ENCODE peak calls at places on chromosomes 3 and 15, in ten cellular contexts. Q is left cardiac atrium; S is stimulated activated effector memory CD8-positive, alpha-beta T cell treated with anti-CD3 and anti-CD28 coated beads, Interleukin-12 subunit alpha, Interleukin-12 subunit beta, amount 100 ng/mL, for 72 hours; Y is CD8-positive, alpha-beta T cell; C is T-cell; K is gastroesophageal sphincter; G is activated T-cell treated with anti-CD3 and anti-CD28 coated beads, Interleukin-2, amount 50 U/mL, for 4 hours; L is stimulated activated naive CD8-positive, alpha-beta T cell treated with anti-CD3 and anti-CD28 coated beads, Interleukin-15, Interleukin-2, amounts not matched to agents 100 U/mL and 50 U/mL, for 24 hours; I is right cardiac atrium; U is right lobe of liver. W is an unnamed sample.

GRCh38 chr3:46844397-46844796 is 18.8 kb downstream of the MYL3 start:
- ATAC-seq in Q (no peak), C (no peak), S (no peak), Y (no peak), I (no peak), K (no peak), U (no peak), G (no peak), L (no peak), W (no peak)

GRCh38 chr15:90295270-90295648 is 29.8 kb downstream of the NGRN start:
- ATAC-seq in Q (no peak), I (peak), C (no peak), K (no peak), S (no peak), U (no peak), G (no peak), L (no peak), Y (no peak), W (no peak)

GRCh38 chr3:143548449-143548848 is 299.8 kb downstream of the SLC9A9 start:
- ATAC-seq in Y (no peak), I (no peak), G (no peak), K (no peak), C (no peak), U (no peak), S (no peak), L (no peak), Q (no peak), W (no peak)

GRCh38 chr3:122410639-122411038 is 5.2 kb downstream of the WDR5B start:
- ATAC-seq in G (no peak), K (no peak), I (no peak), U (no peak), L (peak), S (no peak), C (no peak), Y (no peak), Q (no peak), W (no peak)

GRCh38 chr15:98382139-98382538 is 266.2 kb upstream of the IGF1R start:
- ATAC-seq in S (no peak), K (no peak), C (no peak), U (no peak), Y (no peak), L (no peak), I (no peak), Q (no peak), G (no peak), W (no peak)

GRCh38 chr3:58098531-58098930 is 90.3 kb downstream of the FLNB start:
- ATAC-seq in I (no peak), G (no peak), L (no peak), U (no peak), K (no peak), S (no peak), C (no peak), Y (no peak), Q (no peak), W (no peak)

GRCh38 chr3:13568515-13568995 is 19.6 kb downstream of the FBLN2 start:
- ATAC-seq in G (no peak), C (no peak), S (no peak), Y (no peak), L (no peak), U (no peak), I (no peak), Q (no peak), K (no peak), W (no peak)

GRCh38 chr3:31157028-31157694 is 262.7 kb upstream of the GADL1 start:
- ATAC-seq in U (no peak), Y (no peak), G (no peak), S (no peak), C (no peak), K (no peak), I (no peak), L (no peak), Q (no peak), W (no peak)

GRCh38 chr3:52874160-52874701 is 23.1 kb downstream of the STIMATE start:
- ATAC-seq in L (no peak), G (no peak), U (no peak), Q (no peak), I (no peak), C (no peak), Y (no peak), S (no peak), K (no peak), W (no peak)

GRCh38 chr3:10255835-10256234 is 7.6 kb downstream of the TATDN2 start:
- ATAC-seq in Y (no peak), Q (no peak), S (no peak), K (no peak), U (no peak), G (no peak), C (no peak), L (no peak), I (no peak), W (no peak)

GRCh38 chr3:128343287-128344045 is 123.2 kb downstream of the DNAJB8 start:
- ATAC-seq in I (peak), G (no peak), U (peak), Q (peak), C (no peak), S (no peak), Y (no peak), K (no peak), L (no peak), W (no peak)

GRCh38 chr3:22977042-22977441 is 226.1 kb upstream of the UBE2E2 start:
- ATAC-seq in L (no peak), G (no peak), S (peak), I (no peak), Y (no peak), C (no peak), K (peak), U (no peak), Q (no peak), W (no peak)

W was measured in activated T-helper 17 cell treated with anti-CD3 and anti-CD28 coated beads, Interleukin-2, amount 50 U/mL, for 72 hours.